ENCODE peak calls at places on chromosomes 16 and 17, in four cellular contexts. O is AG10803; W is iris pigment epithelial cell; B is CD4-positive, alpha-beta T cell. P is an unnamed sample.

GRCh38 chr17:2705888-2706795 is 5.4 kb downstream of the CLUH start:
- DNase-seq in O (no peak), W (no peak), B (no peak), P (no peak)

GRCh38 chr16:69105501-69106361 is at the start of gene HAS3:
- DNase-seq in O (peak; percentile 54), W (peak; percentile 69), B (no peak), P (peak; percentile 51)

GRCh38 chr17:43671075-43671692 is 9.5 kb upstream of the MEOX1 start:
- DNase-seq in O (peak; percentile 67), W (no peak), B (no peak), P (no peak)

GRCh38 chr17:35089846-35090193 is 26.3 kb upstream of the RFFL start:
- DNase-seq in O (peak; percentile 30), W (peak; percentile 41), B (no peak), P (peak; percentile 63)

GRCh38 chr17:57923182-57923872 is 31.9 kb downstream of the CUEDC1 start:
- DNase-seq in O (no peak), W (no peak), B (no peak), P (no peak)

GRCh38 chr17:42937712-42938596 is 26.3 kb downstream of the AARSD1 start:
- DNase-seq in O (peak; percentile 64), W (peak; percentile 65), B (no peak), P (peak; percentile 45)

GRCh38 chr16:30054959-30055553 is 10.5 kb upstream of the ALDOA start:
- DNase-seq in O (no peak), W (no peak), B (peak; percentile 26), P (peak; percentile 76)

GRCh38 chr17:79294459-79295071 is 219.9 kb downstream of the ENGASE start:
- DNase-seq in O (peak; percentile 7), W (peak; percentile 33), B (peak; percentile 8), P (peak; percentile 71)

GRCh38 chr17:83136931-83137330 is 57.5 kb downstream of the METRNL start:
- DNase-seq in O (no peak), W (no peak), B (no peak), P (no peak)

GRCh38 chr17:30600830-30601494 is 123.8 kb downstream of the GOSR1 start:
- DNase-seq in O (peak; percentile 9), W (peak; percentile 14), B (no peak), P (peak; percentile 39)

GRCh38 chr17:78735832-78736525 is 46.1 kb downstream of the CYTH1 start:
- DNase-seq in O (no peak), W (peak; percentile 45), B (no peak), P (peak; percentile 51)

GRCh38 chr17:1736348-1737281 is 6.1 kb upstream of the SERPINF2 start:
- DNase-seq in O (peak; percentile 60), W (peak; percentile 89), B (no peak), P (no peak)

GRCh38 chr16:31223044-31223443 is 6.1 kb upstream of the PYDC1 start:
- DNase-seq in O (no peak), W (no peak), B (no peak), P (no peak)

GRCh38 chr16:17369441-17369951 is 101.3 kb downstream of the XYLT1 start:
- DNase-seq in O (no peak), W (no peak), B (peak; percentile 64), P (peak; percentile 88)

GRCh38 chr17:57939797-57940196 is 15.4 kb downstream of the CUEDC1 start:
- DNase-seq in O (no peak), W (no peak), B (no peak), P (no peak)

GRCh38 chr16:74015953-74016352 is 280.7 kb upstream of the PSMD7 start:
- DNase-seq in O (no peak), W (no peak), B (no peak), P (no peak)

GRCh38 chr17:53032861-53033271 is 789.9 kb upstream of the KIF2B start:
- DNase-seq in O (no peak), W (peak; percentile 12), B (no peak), P (no peak)

GRCh38 chr17:64423881-64424280 is 25.0 kb upstream of the MILR1 start:
- DNase-seq in O (peak; percentile 6), W (no peak), B (no peak), P (no peak)

GRCh38 chr16:84660973-84661372 is 12.7 kb downstream of the KLHL36 start:
- DNase-seq in O (peak; percentile 23), W (no peak), B (no peak), P (no peak)

GRCh38 chr16:53413864-53414263 is 20.4 kb upstream of the RBL2 start:
- DNase-seq in O (no peak), W (no peak), B (no peak), P (no peak)

GRCh38 chr17:44083250-44083849 is 12.8 kb downstream of the G6PC3 start:
- DNase-seq in O (no peak), W (no peak), B (no peak), P (no peak)

GRCh38 chr16:49639739-49640388 is 216.0 kb downstream of the ZNF423 start:
- DNase-seq in O (no peak), W (peak; percentile 79), B (no peak), P (no peak)

GRCh38 chr17:77191266-77191665 is 50.5 kb downstream of the SEC14L1 start:
- DNase-seq in O (no peak), W (no peak), B (no peak), P (no peak)

GRCh38 chr17:35932576-35932975 is 2.0 kb upstream of the RDM1 start:
- DNase-seq in O (peak; percentile 6), W (peak; percentile 24), B (no peak), P (no peak)

GRCh38 chr17:80877095-80877828 is 114.4 kb upstream of the CHMP6 start:
- DNase-seq in O (no peak), W (no peak), B (no peak), P (peak; percentile 80)

GRCh38 chr16:4330277-4330882 is 14.5 kb downstream of the GLIS2 start:
- DNase-seq in O (peak; percentile 62), W (peak; percentile 65), B (peak; percentile 64), P (peak; percentile 79)

GRCh38 chr17:41415833-41416335 is 8.5 kb downstream of the KRT37 start:
- DNase-seq in O (peak; percentile 74), W (peak; percentile 66), B (no peak), P (no peak)

GRCh38 chr16:68306633-68307032 is 4.1 kb downstream of the SLC7A6OS start:
- DNase-seq in O (no peak), W (no peak), B (no peak), P (no peak)

GRCh38 chr17:339193-340061 is 13.2 kb downstream of the RPH3AL start:
- DNase-seq in O (no peak), W (no peak), B (no peak), P (no peak)

GRCh38 chr17:70313031-70313430 is 143.7 kb downstream of the KCNJ2 start:
- DNase-seq in O (peak; percentile 60), W (peak; percentile 69), B (no peak), P (no peak)